ENCODE peak calls at places on chromosomes 11 and 22, in six cellular contexts. L is CD8-positive, alpha-beta memory T cell; Q is left lung; T is PC-9; V is breast epithelium; I is CD4-positive, CD25-positive, alpha-beta regulatory T cell. W is an unnamed sample.

GRCh38 chr11:1486054-1486825 is at the start of gene MOB2:
- DNase-seq in L (peak; percentile 43), Q (peak; percentile 84), T (no peak), V (peak; percentile 39), I (no peak), W (no peak)

GRCh38 chr22:42991010-42991651 is 23.8 kb downstream of the PACSIN2 start:
- DNase-seq in L (no peak), Q (no peak), T (peak; percentile 77), V (no peak), I (no peak), W (no peak)

GRCh38 chr11:2447951-2448650 is 3.3 kb downstream of the KCNQ1 start:
- DNase-seq in L (peak; percentile 42), Q (no peak), T (no peak), V (no peak), I (no peak), W (no peak)

GRCh38 chr11:77093056-77093891 is 9.4 kb upstream of the OMP start:
- DNase-seq in L (no peak), Q (peak; percentile 75), T (no peak), V (no peak), I (no peak), W (no peak)

GRCh38 chr11:126189109-126189929 is 22.1 kb downstream of the RPUSD4 start:
- DNase-seq in L (no peak), Q (no peak), T (no peak), V (no peak), I (no peak), W (no peak)

GRCh38 chr11:14435717-14436116 is 63.9 kb downstream of the COPB1 start:
- DNase-seq in L (no peak), Q (no peak), T (no peak), V (no peak), I (no peak), W (no peak)

GRCh38 chr22:39967103-39967829 is 7.1 kb downstream of the TMA7B start:
- DNase-seq in L (no peak), Q (no peak), T (no peak), V (no peak), I (no peak), W (no peak)

GRCh38 chr11:57566035-57566504 is 1.4 kb downstream of the UBE2L6 start:
- DNase-seq in L (no peak), Q (no peak), T (no peak), V (no peak), I (peak; percentile 42), W (no peak)

GRCh38 chr22:46568102-46568809 is 30.8 kb upstream of the CELSR1 start:
- DNase-seq in L (no peak), Q (peak; percentile 31), T (peak; percentile 57), V (no peak), I (no peak), W (no peak)

GRCh38 chr11:15123849-15124248 is 9.1 kb downstream of the INSC start:
- DNase-seq in L (no peak), Q (no peak), T (peak; percentile 49), V (no peak), I (no peak), W (no peak)

GRCh38 chr22:24523873-24524272 is 28.7 kb downstream of the UPB1 start:
- DNase-seq in L (no peak), Q (no peak), T (no peak), V (no peak), I (no peak), W (no peak)

GRCh38 chr11:65663634-65664200 is 1.0 kb upstream of the RELA start:
- DNase-seq in L (peak; percentile 68), Q (no peak), T (no peak), V (no peak), I (peak; percentile 26), W (peak; percentile 53)

GRCh38 chr11:45803981-45804805 is 756 bp upstream of the SLC35C1 start:
- DNase-seq in L (peak; percentile 76), Q (peak; percentile 97), T (peak; percentile 57), V (peak; percentile 43), I (peak; percentile 56), W (peak; percentile 60)

GRCh38 chr11:27253200-27253599 is 109.8 kb downstream of the CCDC34 start:
- DNase-seq in L (no peak), Q (no peak), T (no peak), V (no peak), I (no peak), W (no peak)

GRCh38 chr11:63535734-63536133 is 874 bp upstream of the PLAAT4 start:
- DNase-seq in L (peak; percentile 70), Q (no peak), T (no peak), V (no peak), I (no peak), W (no peak)

GRCh38 chr22:31486951-31487350 is 2.7 kb downstream of the EIF4ENIF1 start:
- DNase-seq in L (no peak), Q (no peak), T (no peak), V (no peak), I (no peak), W (no peak)

GRCh38 chr22:29742319-29742718 is 22.5 kb downstream of the CABP7 start:
- DNase-seq in L (no peak), Q (no peak), T (no peak), V (no peak), I (no peak), W (no peak)

DNA sequence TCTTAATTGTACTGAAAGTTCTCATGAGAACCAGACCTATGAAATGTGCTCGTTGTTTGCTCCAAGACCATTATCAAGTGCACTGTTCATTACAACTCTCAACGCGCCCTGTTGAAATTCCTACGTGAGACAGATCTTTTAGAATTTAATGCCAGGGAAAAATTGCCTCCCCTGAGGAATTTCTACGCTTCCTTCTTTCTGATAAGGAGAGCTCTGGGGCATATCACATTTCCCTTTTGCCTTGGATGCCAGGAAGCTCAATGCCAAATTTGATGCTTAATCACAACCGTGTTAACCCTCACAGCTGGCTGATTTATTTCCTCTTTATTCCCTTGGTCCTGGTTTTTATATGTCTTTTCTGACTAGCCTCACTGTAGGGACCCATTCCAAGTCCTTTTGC is 109.3 kb downstream of the MICAL2 start:
- DNase-seq in L (no peak), Q (no peak), T (no peak), V (no peak), I (no peak), W (no peak)
- H3K4me1 ChIP-seq in L (peaks cover 52% of the 10 kb centered on the region), Q (peaks cover 80% of the 10 kb centered on the region), T (peaks cover 83% of the 10 kb centered on the region), V (peaks cover 15% of the 10 kb centered on the region), I (peaks cover 35% of the 10 kb centered on the region), W (peaks cover 48% of the 10 kb centered on the region)

GRCh38 chr11:119889111-119889510 is 160.1 kb upstream of the NECTIN1 start:
- DNase-seq in L (no peak), Q (no peak), T (no peak), V (no peak), I (no peak), W (no peak)
- H3K4me1 ChIP-seq in L (no peaks in the 10 kb centered on the region), Q (no peaks in the 10 kb centered on the region), T (no peaks in the 10 kb centered on the region), V (no peaks in the 10 kb centered on the region), I (no peaks in the 10 kb centered on the region), W (no peaks in the 10 kb centered on the region)

GRCh38 chr11:96341237-96342130 is 1.5 kb downstream of the MAML2 start:
- DNase-seq in L (peak; percentile 84), Q (peak; percentile 82), T (peak; percentile 75), V (peak; percentile 73), I (peak; percentile 73), W (peak; percentile 80)
- H3K4me1 ChIP-seq in L (peaks cover 53% of the 10 kb centered on the region), Q (peaks cover 61% of the 10 kb centered on the region), T (peaks cover 52% of the 10 kb centered on the region), V (peaks cover 3% of the 10 kb centered on the region), I (peaks cover 62% of the 10 kb centered on the region), W (peaks cover 33% of the 10 kb centered on the region)

GRCh38 chr22:36325163-36326031 is 62.4 kb downstream of the MYH9 start:
- DNase-seq in L (no peak), Q (no peak), T (no peak), V (peak; percentile 92), I (no peak), W (no peak)
- H3K4me1 ChIP-seq in L (peaks cover 29% of the 10 kb centered on the region), Q (peaks cover 90% of the 10 kb centered on the region), T (peaks cover 24% of the 10 kb centered on the region), V (peaks cover 44% of the 10 kb centered on the region), I (peaks cover 21% of the 10 kb centered on the region), W (peaks cover 35% of the 10 kb centered on the region)